ENCODE peak calls at places on chromosomes 6 and 20, in nine cellular contexts. V is Panc1; C is naive thymus-derived CD4-positive, alpha-beta T cell; W is heart right ventricle; B is HCT116; G is DND-41; E is upper lobe of right lung; D is CD4-positive, CD25-positive, alpha-beta regulatory T cell; L is left lung. J is an unnamed sample. For H3K4me1, the result is how much of the 10 kb centered on the place peaks cover.

GRCh38 chr20:20546402-20546801 is 166.0 kb downstream of the RALGAPA2 start:
- ATAC-seq in V (no peak), C (no peak), W (no peak), B (no peak), G (no peak), E (no peak), D (no peak), L (no peak), J (no peak)

GRCh38 chr6:14499804-14500203 is 382.2 kb downstream of the CD83 start:
- ATAC-seq in V (peak), C (no peak), W (no peak), B (peak), G (no peak), E (no peak), D (no peak), L (peak), J (no peak)

GRCh38 chr6:156167289-156168076 is 609.7 kb upstream of the ARID1B start:
- ATAC-seq in V (no peak), C (peak), W (peak), B (no peak), G (no peak), E (peak), D (no peak), L (peak), J (peak)

GRCh38 chr6:15410752-15411151 is 164.9 kb downstream of the JARID2 start:
- ATAC-seq in V (no peak), C (no peak), W (no peak), B (no peak), G (peak), E (no peak), D (no peak), L (no peak), J (no peak)

GRCh38 chr6:137690029-137690428 is 177.0 kb upstream of the TNFAIP3 start:
- ATAC-seq in V (no peak), C (no peak), W (no peak), B (no peak), G (no peak), E (no peak), D (no peak), L (no peak), J (no peak)

GRCh38 chr6:118787746-118788419 is 106.1 kb upstream of the ASF1A start:
- ATAC-seq in V (no peak), C (peak), W (peak), B (no peak), G (peak), E (peak), D (peak), L (peak), J (peak)

GRCh38 chr6:86147859-86148258 is 505.2 kb upstream of the SYNCRIP start:
- ATAC-seq in V (no peak), C (no peak), W (no peak), B (no peak), G (no peak), E (no peak), D (no peak), L (no peak), J (no peak)

GRCh38 chr20:3652217-3652616 is 11.0 kb downstream of the GFRA4 start:
- ATAC-seq in V (no peak), C (no peak), W (no peak), B (no peak), G (no peak), E (no peak), D (no peak), L (no peak), J (no peak)

GRCh38 chr20:25339608-25340007 is 51.0 kb downstream of the ABHD12 start:
- ATAC-seq in V (no peak), C (no peak), W (no peak), B (no peak), G (no peak), E (peak), D (no peak), L (peak), J (no peak)

GRCh38 chr6:15341311-15341710 is 95.4 kb downstream of the JARID2 start:
- ATAC-seq in V (no peak), C (peak), W (no peak), B (peak), G (no peak), E (no peak), D (peak), L (no peak), J (no peak)

GRCh38 chr6:154649723-154650122 is 83.5 kb upstream of the SCAF8 start:
- ATAC-seq in V (no peak), C (no peak), W (peak), B (no peak), G (no peak), E (peak), D (no peak), L (peak), J (no peak)

GRCh38 chr20:5569021-5569420 is 181.2 kb upstream of the SHLD1 start:
- ATAC-seq in V (peak), C (peak), W (peak), B (peak), G (peak), E (peak), D (peak), L (peak), J (no peak)

GRCh38 chr6:23990158-23990557 is 135.9 kb upstream of the NRSN1 start:
- ATAC-seq in V (no peak), C (no peak), W (no peak), B (no peak), G (no peak), E (no peak), D (no peak), L (no peak), J (no peak)

GRCh38 chr6:150150821-150151646 is 8.2 kb downstream of the PPP1R14C start:
- ATAC-seq in V (no peak), C (no peak), W (peak), B (no peak), G (no peak), E (no peak), D (no peak), L (no peak), J (no peak)
- H3K4me1 ChIP-seq in V (under half), C (under half), W (under half), B (under half), G (under half), E (under half), D (under half), L (under half), J (under half)

GRCh38 chr6:1578293-1578745 is 31.4 kb upstream of the FOXC1 start:
- ATAC-seq in V (no peak), C (no peak), W (no peak), B (no peak), G (no peak), E (no peak), D (no peak), L (no peak), J (no peak)
- H3K4me1 ChIP-seq in V (under half), C (under half), W (under half), B (under half), G (under half), E (under half), D (under half), L (under half), J (under half)

GRCh38 chr20:32357869-32358631 is at the start of gene ASXL1:
- ATAC-seq in V (peak), C (peak), W (peak), B (peak), G (peak), E (peak), D (peak), L (peak), J (peak)

GRCh38 chr20:32359633-32360332 is 1.7 kb downstream of the ASXL1 start:
- ATAC-seq in V (no peak), C (no peak), W (no peak), B (no peak), G (no peak), E (no peak), D (no peak), L (no peak), J (no peak)

GRCh38 chr20:32358632-32358882 is 426 bp downstream of the ASXL1 start:
- ATAC-seq in V (no peak), C (no peak), W (no peak), B (no peak), G (no peak), E (no peak), D (no peak), L (no peak), J (no peak)

GRCh38 chr20:32360333-32360634 is 2.2 kb downstream of the ASXL1 start:
- ATAC-seq in V (no peak), C (no peak), W (no peak), B (no peak), G (no peak), E (no peak), D (no peak), L (no peak), J (no peak)

DNA sequence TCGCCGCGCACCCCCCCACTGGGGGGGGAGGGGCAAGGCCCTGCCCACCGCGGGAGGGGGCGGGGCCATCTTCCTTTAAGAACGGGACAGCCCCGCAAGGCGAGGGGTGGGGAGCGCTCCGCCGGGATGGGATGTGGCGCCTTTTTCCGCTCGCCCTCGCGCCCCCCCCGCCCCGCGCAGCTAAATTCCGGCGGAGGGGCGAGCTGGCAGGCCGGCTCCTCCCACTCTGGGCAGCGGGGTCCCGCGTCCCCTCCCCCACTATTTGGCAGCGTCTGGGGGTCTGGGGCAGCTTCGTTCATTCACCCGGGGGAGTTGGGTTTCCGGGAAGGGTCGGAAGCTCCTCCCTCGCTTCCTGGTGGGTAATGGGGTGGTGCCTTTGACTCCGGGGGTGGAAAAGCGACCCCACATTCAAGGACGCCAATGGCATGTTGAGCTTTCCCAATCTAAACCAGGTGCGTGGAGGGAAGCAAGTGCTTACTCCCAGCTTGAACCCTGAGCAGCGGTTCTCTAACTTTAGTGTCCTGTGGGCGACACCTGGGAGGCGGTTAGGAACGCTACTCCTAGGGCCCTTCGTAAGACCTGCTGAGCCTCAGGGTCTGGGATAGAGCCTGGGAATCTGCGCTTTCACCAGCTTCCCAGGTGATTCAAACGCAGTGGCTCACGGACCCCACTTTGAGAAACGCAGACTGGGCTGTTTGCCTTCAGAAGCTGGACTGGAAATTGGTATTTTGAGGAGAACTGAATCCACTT is 927 bp downstream of the ASXL1 start:
- ATAC-seq in V (peak), C (peak), W (peak), B (peak), G (peak), E (peak), D (peak), L (peak), J (peak)
- H3K4me1 ChIP-seq in V (half or more), C (under half), W (half or more), B (under half), G (half or more), E (half or more), D (half or more), L (half or more), J (under half)

GRCh38 chr6:142871910-142872331 is 73.1 kb downstream of the HIVEP2 start:
- ATAC-seq in V (peak), C (peak), W (peak), B (no peak), G (peak), E (peak), D (peak), L (peak), J (peak)
- H3K4me1 ChIP-seq in V (under half), C (under half), W (half or more), B (under half), G (under half), E (under half), D (half or more), L (under half), J (under half)

GRCh38 chr6:7155871-7156579 is 48.3 kb downstream of the RREB1 start:
- ATAC-seq in V (no peak), C (no peak), W (no peak), B (no peak), G (peak), E (peak), D (no peak), L (peak), J (no peak)

GRCh38 chr6:7154341-7155139 is 46.8 kb downstream of the RREB1 start:
- ATAC-seq in V (no peak), C (peak), W (no peak), B (no peak), G (peak), E (peak), D (peak), L (no peak), J (no peak)

GRCh38 chr6:7152467-7152866 is 44.7 kb downstream of the RREB1 start:
- ATAC-seq in V (no peak), C (no peak), W (no peak), B (no peak), G (no peak), E (peak), D (no peak), L (peak), J (no peak)

GRCh38 chr6:7151381-7151780 is 43.6 kb downstream of the RREB1 start:
- ATAC-seq in V (no peak), C (no peak), W (no peak), B (no peak), G (no peak), E (no peak), D (no peak), L (no peak), J (no peak)

GRCh38 chr6:7153807-7154206 is 46.0 kb downstream of the RREB1 start:
- ATAC-seq in V (no peak), C (no peak), W (no peak), B (peak), G (peak), E (no peak), D (no peak), L (no peak), J (no peak)
- H3K4me1 ChIP-seq in V (under half), C (under half), W (half or more), B (half or more), G (under half), E (half or more), D (under half), L (half or more), J (under half)

DNA sequence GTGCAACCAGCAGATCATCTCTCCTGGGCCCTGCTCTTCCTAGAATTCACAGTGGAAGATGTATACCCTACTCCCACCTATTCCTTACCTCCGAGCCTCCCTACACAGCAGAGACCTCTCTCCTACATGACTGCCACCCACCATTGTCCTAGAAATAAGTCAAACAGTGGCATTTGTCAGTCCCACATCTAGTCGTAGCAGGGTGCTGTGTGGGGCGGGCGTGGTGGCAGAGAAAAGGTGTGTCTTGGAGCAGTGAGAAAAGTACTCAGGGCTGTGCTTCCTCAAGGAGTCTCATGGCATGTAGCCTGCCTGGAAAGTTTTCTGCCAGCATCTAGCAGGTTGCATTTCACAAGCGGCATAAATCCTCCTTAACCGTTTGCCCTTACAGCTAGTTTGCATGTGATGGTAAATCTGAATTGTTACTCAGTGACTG is 59.4 kb upstream of the PTGIS start:
- ATAC-seq in V (peak), C (no peak), W (no peak), B (peak), G (no peak), E (peak), D (no peak), L (peak), J (no peak)
- H3K4me1 ChIP-seq in V (under half), C (under half), W (under half), B (under half), G (under half), E (under half), D (under half), L (under half), J (under half)

GRCh38 chr20:47484303-47484702 is 17.4 kb upstream of the NCOA3 start:
- ATAC-seq in V (no peak), C (no peak), W (no peak), B (no peak), G (no peak), E (no peak), D (no peak), L (no peak), J (no peak)

GRCh38 chr20:47480239-47480638 is 21.4 kb upstream of the NCOA3 start:
- ATAC-seq in V (no peak), C (no peak), W (no peak), B (no peak), G (no peak), E (no peak), D (no peak), L (no peak), J (no peak)

GRCh38 chr20:47480705-47481104 is 21.0 kb upstream of the NCOA3 start:
- ATAC-seq in V (no peak), C (no peak), W (no peak), B (no peak), G (no peak), E (no peak), D (no peak), L (no peak), J (no peak)

GRCh38 chr20:47481330-47482216 is 20.1 kb upstream of the NCOA3 start:
- ATAC-seq in V (no peak), C (no peak), W (no peak), B (no peak), G (no peak), E (no peak), D (no peak), L (no peak), J (no peak)

GRCh38 chr20:47482705-47483104 is 19.0 kb upstream of the NCOA3 start:
- ATAC-seq in V (no peak), C (no peak), W (no peak), B (no peak), G (no peak), E (no peak), D (no peak), L (no peak), J (no peak)
- H3K4me1 ChIP-seq in V (under half), C (under half), W (under half), B (under half), G (under half), E (under half), D (under half), L (under half), J (under half)

DNA sequence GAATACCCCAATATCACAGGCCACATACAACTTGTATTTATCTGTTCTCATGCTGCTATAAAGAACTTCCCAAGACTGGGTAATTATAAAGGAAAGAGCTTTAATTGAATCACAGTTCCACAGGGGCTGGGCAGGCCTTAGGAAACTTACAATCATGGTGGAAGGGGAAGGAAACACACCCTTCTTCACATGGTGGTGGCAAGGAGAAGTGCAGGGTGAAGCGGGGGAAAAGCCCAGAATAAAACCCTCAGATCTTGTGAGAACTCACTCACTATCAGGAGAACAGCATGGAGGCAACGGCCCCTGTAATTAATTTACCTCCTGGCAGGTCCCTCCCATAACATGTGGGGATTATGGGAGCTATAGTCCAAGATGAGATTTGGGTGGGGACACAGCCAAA is 50.3 kb upstream of the FNDC1 start:
- ATAC-seq in V (no peak), C (peak), W (no peak), B (peak), G (peak), E (no peak), D (no peak), L (no peak), J (no peak)
- H3K4me1 ChIP-seq in V (under half), C (under half), W (under half), B (under half), G (under half), E (under half), D (under half), L (under half), J (under half)

GRCh38 chr6:31837612-31838553 is 10.3 kb downstream of the HSPA1B start:
- ATAC-seq in V (no peak), C (no peak), W (no peak), B (no peak), G (no peak), E (no peak), D (no peak), L (no peak), J (no peak)

GRCh38 chr6:31836676-31837611 is 9.4 kb downstream of the HSPA1B start:
- ATAC-seq in V (no peak), C (no peak), W (no peak), B (no peak), G (no peak), E (no peak), D (no peak), L (no peak), J (no peak)

GRCh38 chr6:31834367-31834703 is 6.8 kb downstream of the HSPA1B start:
- ATAC-seq in V (peak), C (peak), W (peak), B (peak), G (peak), E (peak), D (peak), L (peak), J (peak)

GRCh38 chr6:31836036-31836675 is 8.6 kb downstream of the HSPA1B start:
- ATAC-seq in V (no peak), C (no peak), W (no peak), B (no peak), G (no peak), E (no peak), D (no peak), L (no peak), J (no peak)

GRCh38 chr6:31834704-31835375 is 7.3 kb downstream of the HSPA1B start:
- ATAC-seq in V (peak), C (peak), W (peak), B (peak), G (peak), E (peak), D (peak), L (peak), J (peak)
- H3K4me1 ChIP-seq in V (under half), C (under half), W (half or more), B (half or more), G (half or more), E (under half), D (half or more), L (half or more), J (half or more)

GRCh38 chr20:10671850-10672578 is 1.8 kb downstream of the JAG1 start:
- ATAC-seq in V (peak), C (no peak), W (peak), B (peak), G (no peak), E (peak), D (no peak), L (peak), J (peak)

GRCh38 chr20:10672579-10673127 is 1.1 kb downstream of the JAG1 start:
- ATAC-seq in V (peak), C (peak), W (no peak), B (no peak), G (no peak), E (peak), D (no peak), L (peak), J (no peak)

GRCh38 chr20:10670521-10671220 is 3.1 kb downstream of the JAG1 start:
- ATAC-seq in V (no peak), C (no peak), W (no peak), B (no peak), G (no peak), E (no peak), D (no peak), L (no peak), J (no peak)

GRCh38 chr20:10669843-10670446 is 3.9 kb downstream of the JAG1 start:
- ATAC-seq in V (no peak), C (no peak), W (no peak), B (no peak), G (no peak), E (no peak), D (no peak), L (no peak), J (no peak)

GRCh38 chr20:10671221-10671849 is 2.5 kb downstream of the JAG1 start:
- ATAC-seq in V (peak), C (peak), W (peak), B (peak), G (no peak), E (peak), D (peak), L (peak), J (peak)
- H3K4me1 ChIP-seq in V (under half), C (under half), W (half or more), B (under half), G (under half), E (under half), D (under half), L (half or more), J (under half)